ENCODE peak calls at places on chromosome 1, in ten cellular contexts. D is astrocyte; P is fibroblast of lung; Q is colonic mucosa; X is heart right ventricle; J is ovary; T is heart left ventricle; F is CD8-positive, alpha-beta memory T cell; M is CD8-positive, alpha-beta T cell; R is transverse colon. U is an unnamed sample.

GRCh38 chr1:220451541-220451940 is 76.4 kb upstream of the MARK1 start:
- DNase-seq in D (no peak), P (no peak), Q (no peak), X (no peak), J (no peak), T (no peak), F (no peak), M (no peak), R (no peak), U (no peak)

GRCh38 chr1:170284016-170284415 is 138.3 kb downstream of the NTMT2 start:
- DNase-seq in D (no peak), P (no peak), Q (no peak), X (no peak), J (no peak), T (no peak), F (no peak), M (no peak), R (no peak), U (no peak)

GRCh38 chr1:64043976-64044375 is 159.4 kb upstream of the UBE2U start:
- DNase-seq in D (peak; percentile 81), P (peak; percentile 91), Q (no peak), X (no peak), J (no peak), T (no peak), F (no peak), M (no peak), R (no peak), U (no peak)

GRCh38 chr1:226655251-226656163 is 83.6 kb downstream of the ITPKB start:
- DNase-seq in D (no peak), P (no peak), Q (no peak), X (no peak), J (no peak), T (peak; percentile 56), F (no peak), M (no peak), R (no peak), U (no peak)

GRCh38 chr1:212255705-212256307 is 29.4 kb upstream of the PPP2R5A start:
- DNase-seq in D (no peak), P (peak; percentile 5), Q (no peak), X (no peak), J (no peak), T (no peak), F (no peak), M (no peak), R (no peak), U (no peak)

GRCh38 chr1:205261946-205262668 is 34.4 kb downstream of the TMCC2 start:
- DNase-seq in D (peak; percentile 55), P (no peak), Q (no peak), X (no peak), J (no peak), T (no peak), F (no peak), M (no peak), R (no peak), U (no peak)

GRCh38 chr1:222329493-222330045 is 218.3 kb downstream of the HHIPL2 start:
- DNase-seq in D (no peak), P (no peak), Q (no peak), X (no peak), J (no peak), T (no peak), F (no peak), M (no peak), R (no peak), U (no peak)

GRCh38 chr1:200889571-200889970 is 5.1 kb upstream of the INAVA start:
- DNase-seq in D (no peak), P (no peak), Q (no peak), X (no peak), J (no peak), T (no peak), F (no peak), M (no peak), R (no peak), U (no peak)

GRCh38 chr1:28646040-28646439 is 2.4 kb upstream of the RNU11 start:
- DNase-seq in D (no peak), P (no peak), Q (no peak), X (no peak), J (no peak), T (no peak), F (no peak), M (no peak), R (no peak), U (no peak)

GRCh38 chr1:145996433-145997155 is at the start of gene TXNIP:
- DNase-seq in D (peak; percentile 94), P (peak; percentile 99), Q (peak; percentile 99), X (peak; percentile 99), J (peak; percentile 98), T (peak; percentile 99), F (peak; percentile 94), M (peak; percentile 89), R (peak; percentile 99), U (peak; percentile 98)

GRCh38 chr1:89607156-89607555 is 25.8 kb upstream of the LRRC8C start:
- DNase-seq in D (no peak), P (no peak), Q (no peak), X (no peak), J (no peak), T (no peak), F (peak; percentile 79), M (peak; percentile 36), R (no peak), U (no peak)

GRCh38 chr1:58782308-58783089 is 1.3 kb downstream of the JUN start:
- DNase-seq in D (peak; percentile 20), P (peak; percentile 42), Q (peak; percentile 61), X (peak; percentile 68), J (peak; percentile 70), T (peak; percentile 84), F (peak; percentile 58), M (peak; percentile 42), R (peak; percentile 78), U (peak; percentile 31)
- H3K27ac ChIP-seq in D (peak overlapping the region; percentile 90), P (peak overlapping the region; percentile 90), Q (peak overlapping the region; percentile 99), X (peak overlapping the region; percentile 99), J (peak overlapping the region; percentile 99), T (peak overlapping the region; percentile 97), F (peak overlapping the region; percentile 99), M (peak overlapping the region; percentile 100), R (peak overlapping the region; percentile 100), U (peak overlapping the region; percentile 96)

DNA sequence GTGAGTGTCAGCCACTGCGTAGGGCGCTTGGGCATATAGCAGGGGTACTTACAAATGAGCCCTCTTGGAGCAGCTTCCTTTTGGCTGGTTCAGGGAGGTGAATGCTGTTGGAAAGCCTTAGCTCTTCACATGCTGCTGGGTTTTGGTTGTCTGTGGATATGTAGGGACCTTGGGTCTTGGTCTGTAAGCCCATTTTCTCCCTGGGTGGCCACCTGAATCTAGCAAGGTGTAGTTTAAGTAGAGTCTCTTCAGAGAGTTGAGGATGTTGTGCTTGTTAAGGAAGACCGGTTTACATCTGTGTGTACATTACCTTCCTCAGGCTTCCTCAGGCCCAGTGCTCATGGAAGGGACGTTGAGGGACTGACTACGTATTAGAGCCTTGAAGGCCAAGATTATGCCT is 9.8 kb downstream of the KDM4A start:
- DNase-seq in D (no peak), P (no peak), Q (no peak), X (no peak), J (no peak), T (no peak), F (no peak), M (no peak), R (no peak), U (no peak)
- H3K36me3 ChIP-seq in D (peaks cover 62% of the 10 kb centered on the region), P (peaks cover 24% of the 10 kb centered on the region), Q (peaks cover 38% of the 10 kb centered on the region), X (peaks cover 14% of the 10 kb centered on the region), J (no peaks in the 10 kb centered on the region), T (no peaks in the 10 kb centered on the region), F (peaks cover 57% of the 10 kb centered on the region), M (peaks cover 41% of the 10 kb centered on the region), R (peaks cover 95% of the 10 kb centered on the region), U (peaks cover 100% of the 10 kb centered on the region)

DNA sequence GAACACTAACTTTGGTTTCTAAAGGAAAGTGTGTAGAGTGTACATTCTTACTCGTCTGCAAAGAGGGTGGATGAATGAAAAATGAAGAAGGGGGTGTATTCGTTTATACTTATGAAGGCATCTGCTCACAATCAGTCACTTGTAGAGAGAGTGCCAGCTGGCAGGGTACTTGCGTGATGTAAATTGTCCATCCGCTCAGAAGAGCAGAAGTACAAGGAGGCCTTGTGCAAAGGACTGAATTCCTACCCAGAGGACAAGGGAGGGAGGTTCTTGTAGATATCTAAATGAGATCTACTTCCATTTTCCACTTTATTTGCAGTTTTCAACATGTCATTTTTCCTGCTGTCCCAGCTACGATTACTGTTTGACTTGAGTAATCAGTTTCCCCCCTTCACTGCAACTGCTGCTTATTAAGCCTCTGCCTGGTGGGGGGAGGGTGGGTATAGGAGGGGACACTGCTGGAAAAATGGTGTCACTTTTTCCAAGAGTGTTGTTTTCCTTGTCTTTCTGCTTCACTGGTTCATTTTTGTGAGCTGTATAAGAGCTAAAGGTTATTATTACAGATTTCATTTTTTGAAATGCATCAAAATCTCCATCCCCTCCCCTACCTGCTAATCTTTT is 67.3 kb downstream of the LAMC1 start:
- DNase-seq in D (peak; percentile 79), P (peak; percentile 94), Q (peak; percentile 38), X (peak; percentile 33), J (peak; percentile 37), T (no peak), F (no peak), M (no peak), R (peak; percentile 52), U (no peak)
- H3K27ac ChIP-seq in D (no peak overlapping the region), P (no peak overlapping the region), Q (no peak overlapping the region), X (peak overlapping the region; percentile 41), J (no peak overlapping the region), T (peak overlapping the region; percentile 28), F (no peak overlapping the region), M (no peak overlapping the region), R (peak overlapping the region; percentile 66), U (peak overlapping the region; percentile 45)

GRCh38 chr1:30737357-30738039 is 14.1 kb upstream of the MATN1 start:
- DNase-seq in D (no peak), P (no peak), Q (no peak), X (no peak), J (no peak), T (no peak), F (no peak), M (no peak), R (no peak), U (no peak)
- H3K36me3 ChIP-seq in D (no peaks in the 10 kb centered on the region), P (no peaks in the 10 kb centered on the region), Q (no peaks in the 10 kb centered on the region), X (no peaks in the 10 kb centered on the region), J (no peaks in the 10 kb centered on the region), T (no peaks in the 10 kb centered on the region), F (peaks cover 96% of the 10 kb centered on the region), M (peaks cover 83% of the 10 kb centered on the region), R (no peaks in the 10 kb centered on the region), U (no peaks in the 10 kb centered on the region)

DNA sequence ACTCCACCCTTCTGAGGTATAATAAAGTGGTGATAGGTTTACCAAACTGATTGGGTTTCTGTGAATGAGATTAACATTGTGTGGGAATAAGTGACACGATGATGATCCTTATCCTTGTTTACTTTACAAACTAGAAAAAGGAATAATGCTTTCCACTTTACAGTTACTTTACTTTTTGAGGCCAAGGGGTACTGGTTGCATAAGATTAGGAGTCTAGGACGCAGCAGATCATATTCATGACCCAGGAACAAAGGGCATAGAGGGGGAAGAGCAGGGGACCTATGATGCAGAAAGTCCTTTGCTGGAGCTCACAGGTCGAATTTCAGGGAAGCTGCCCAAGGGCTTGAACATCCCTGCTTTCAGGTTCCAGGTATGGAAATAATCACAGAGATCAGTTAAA is 20.4 kb downstream of the FGGY start:
- DNase-seq in D (no peak), P (no peak), Q (no peak), X (no peak), J (no peak), T (no peak), F (no peak), M (no peak), R (no peak), U (no peak)
- H3K27ac ChIP-seq in D (no peak overlapping the region), P (no peak overlapping the region), Q (no peak overlapping the region), X (no peak overlapping the region), J (no peak overlapping the region), T (peak overlapping the region; percentile 47), F (no peak overlapping the region), M (no peak overlapping the region), R (peak overlapping the region; percentile 55), U (peak overlapping the region; percentile 60)

GRCh38 chr1:154313066-154313356 is 7.9 kb upstream of the AQP10 start:
- DNase-seq in D (no peak), P (no peak), Q (no peak), X (no peak), J (no peak), T (no peak), F (no peak), M (no peak), R (no peak), U (no peak)
- H3K36me3 ChIP-seq in D (no peaks in the 10 kb centered on the region), P (no peaks in the 10 kb centered on the region), Q (no peaks in the 10 kb centered on the region), X (no peaks in the 10 kb centered on the region), J (no peaks in the 10 kb centered on the region), T (no peaks in the 10 kb centered on the region), F (no peaks in the 10 kb centered on the region), M (no peaks in the 10 kb centered on the region), R (no peaks in the 10 kb centered on the region), U (no peaks in the 10 kb centered on the region)